ENCODE peak calls at places on chromosomes 1 and 21, in seven cellular contexts. T is upper lobe of left lung, O is keratinocyte, Q is pancreas, C is AG04450, X is brain microvascular endothelial cell, A is ovary. L is an unnamed sample.

GRCh38 chr1:8394456-8395321 is 76.8 kb downstream of the SLC45A1 start:
- DNase-seq in T (no peak), C (peak), A (no peak), O (no peak), X (peak), Q (no peak), L (peak)

GRCh38 chr1:230359992-230360391 is 66.1 kb downstream of the PGBD5 start:
- DNase-seq in T (no peak), A (no peak), X (no peak), Q (no peak), C (peak), O (peak), L (peak)

GRCh38 chr1:21885236-21886037 is 51.7 kb downstream of the HSPG2 start:
- DNase-seq in O (no peak), C (no peak), X (no peak), Q (no peak), T (no peak), A (no peak), L (no peak)

GRCh38 chr1:219155140-219155539 is 18.5 kb upstream of the LYPLAL1 start:
- DNase-seq in O (no peak), X (peak), Q (no peak), A (no peak), T (no peak), C (no peak), L (no peak)

GRCh38 chr1:58324551-58324950 is 222.0 kb downstream of the OMA1 start:
- DNase-seq in Q (no peak), A (no peak), O (no peak), C (no peak), X (no peak), T (no peak), L (no peak)

GRCh38 chr1:13733705-13734104 is 33.7 kb downstream of the PRDM2 start:
- DNase-seq in A (no peak), O (no peak), C (no peak), T (no peak), Q (no peak), X (peak), L (no peak)

GRCh38 chr1:39124282-39124681 is 80.2 kb upstream of the MACF1 start:
- DNase-seq in Q (no peak), A (no peak), X (no peak), T (no peak), O (no peak), C (no peak), L (no peak)

GRCh38 chr1:88509369-88509768 is 174.7 kb upstream of the PKN2 start:
- DNase-seq in O (no peak), T (no peak), Q (no peak), X (no peak), A (no peak), C (no peak), L (no peak)

GRCh38 chr1:171141336-171142051 is 43.6 kb upstream of the FMO2 start:
- DNase-seq in A (peak), T (no peak), O (no peak), Q (no peak), X (peak), C (peak), L (no peak)

GRCh38 chr1:12124693-12125421 is 41.9 kb upstream of the TNFRSF1B start:
- DNase-seq in A (peak), C (peak), T (no peak), O (no peak), X (peak), Q (peak), L (peak)

GRCh38 chr1:25766721-25767436 is 33.1 kb upstream of the SELENON start:
- DNase-seq in O (no peak), C (no peak), A (no peak), T (no peak), Q (peak), X (no peak), L (no peak)

GRCh38 chr1:14340244-14340800 is 258.2 kb upstream of the KAZN start:
- DNase-seq in Q (no peak), T (no peak), X (no peak), A (no peak), C (no peak), O (no peak), L (no peak)

GRCh38 chr1:205595435-205595834 is 36.4 kb downstream of the ELK4 start:
- DNase-seq in Q (no peak), A (no peak), X (no peak), O (no peak), T (no peak), C (no peak), L (no peak)

GRCh38 chr1:39376656-39377055 is 114.8 kb upstream of the BMP8A start:
- DNase-seq in X (no peak), T (no peak), C (no peak), O (no peak), A (no peak), Q (no peak), L (no peak)

GRCh38 chr1:194024659-194025058 is 838.2 kb upstream of the B3GALT2 start:
- DNase-seq in Q (no peak), T (no peak), A (no peak), C (no peak), O (no peak), X (peak), L (peak)

GRCh38 chr1:222880586-222880985 is 65.7 kb downstream of the DISP1 start:
- DNase-seq in O (no peak), T (no peak), X (peak), A (no peak), Q (no peak), C (peak), L (peak)

GRCh38 chr1:42439940-42440339 is 15.9 kb downstream of the ZMYND12 start:
- DNase-seq in X (peak), A (no peak), C (peak), Q (no peak), T (no peak), O (no peak), L (peak)

GRCh38 chr1:153624965-153625611 is 2.2 kb downstream of the S100A13 start:
- DNase-seq in T (no peak), A (peak), X (no peak), C (no peak), Q (no peak), O (no peak), L (no peak)

GRCh38 chr1:75725861-75726361 is 1.4 kb downstream of the ACADM start:
- DNase-seq in T (peak), Q (peak), C (no peak), A (peak), O (no peak), X (no peak), L (no peak)

GRCh38 chr1:116457944-116458343 is 84.9 kb downstream of the ATP1A1 start:
- DNase-seq in X (no peak), T (no peak), Q (no peak), C (no peak), O (no peak), A (no peak), L (no peak)
- H3K27ac ChIP-seq in X (no peak), T (no peak), Q (no peak), C (no peak), O (no peak), A (no peak), L (no peak)

GRCh38 chr1:186617860-186618780 is 62.1 kb downstream of the PTGS2 start:
- DNase-seq in T (no peak), O (no peak), A (no peak), X (no peak), C (no peak), Q (no peak), L (no peak)
- TF ChIP-seq CTCF in T (no peak), O (no peak), A (no peak), X (no peak), C (no peak), Q (no peak), L (no peak)

DNA sequence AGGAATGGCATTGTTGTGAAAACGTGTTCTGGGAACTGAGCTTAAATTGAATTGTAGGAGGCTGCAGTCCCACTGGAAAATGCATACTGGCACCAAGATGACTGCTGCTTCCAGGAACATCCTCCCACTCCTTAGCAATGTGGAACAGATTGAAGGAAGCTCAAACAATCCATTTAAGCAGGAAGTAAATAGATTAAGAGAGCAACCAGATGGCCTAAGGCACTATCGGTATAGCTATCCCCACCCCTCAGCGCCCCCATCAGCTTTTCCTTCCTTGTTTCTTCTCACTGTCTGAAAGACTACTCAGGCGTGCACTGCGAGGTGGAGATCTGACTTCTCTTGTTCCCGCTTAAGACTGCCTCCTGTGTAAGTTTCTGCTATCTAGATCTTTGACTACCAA is 4.0 kb upstream of the IFI16 start:
- DNase-seq in T (no peak), C (no peak), O (no peak), X (no peak), Q (no peak), A (no peak), L (no peak)
- H3K27ac ChIP-seq in T (peak), C (no peak), O (no peak), X (no peak), Q (no peak), A (no peak), L (no peak)

DNA sequence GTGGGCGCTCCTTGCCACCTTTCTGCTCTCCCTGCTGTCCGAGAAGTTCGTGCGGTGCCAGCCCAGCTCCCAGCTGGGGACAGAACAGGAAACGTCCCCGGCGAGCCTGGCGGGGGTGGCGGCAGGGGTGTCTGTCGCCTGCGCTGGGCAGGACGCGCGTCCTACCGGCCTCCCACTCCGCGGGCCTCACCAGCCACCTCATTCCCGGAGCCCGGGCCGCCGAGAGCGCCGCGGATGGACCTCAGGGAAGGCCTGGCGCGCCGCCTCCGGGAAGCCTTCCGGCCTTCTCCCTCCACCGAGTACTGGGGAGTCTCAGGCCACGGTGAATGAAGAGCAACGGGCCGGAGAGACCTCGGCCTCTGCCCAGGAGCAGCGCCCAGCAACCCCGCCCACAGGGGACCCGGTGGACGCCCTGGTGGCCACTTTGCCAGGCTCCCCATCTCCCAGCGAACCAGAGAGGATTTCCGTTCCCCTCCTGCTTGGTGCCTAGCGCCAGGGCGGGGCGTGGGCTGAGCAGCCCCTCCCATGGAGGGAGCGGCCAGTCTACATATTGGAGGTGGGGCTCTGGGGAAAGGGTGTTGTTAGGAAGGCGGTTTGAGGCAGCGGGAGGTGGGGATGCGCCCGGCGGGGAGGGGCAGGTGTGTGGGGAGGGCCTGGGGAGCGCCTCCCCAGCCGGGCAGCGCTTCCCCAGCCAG is 9.5 kb upstream of the TNFRSF14 start:
- DNase-seq in A (no peak), T (peak), X (peak), C (no peak), O (peak), Q (peak), L (peak)
- TF ChIP-seq CTCF in A (no peak), T (peak), X (peak), C (no peak), O (no peak), Q (no peak), L (no peak)

GRCh38 chr21:46091631-46092025 is 6.3 kb upstream of the COL6A2 start:
- DNase-seq in X (no peak), A (no peak), O (no peak), C (no peak), T (no peak), Q (no peak), L (no peak)
- H3K27ac ChIP-seq in X (peak), A (peak), O (no peak), C (peak), T (peak), Q (no peak), L (no peak)

GRCh38 chr1:231423648-231424047 is 1.6 kb upstream of the EGLN1 start:
- DNase-seq in Q (no peak), X (no peak), A (no peak), O (no peak), T (no peak), C (no peak), L (peak)
- TF ChIP-seq CTCF in Q (no peak), X (no peak), A (no peak), O (no peak), T (no peak), C (no peak), L (no peak)

GRCh38 chr1:45913925-45914501 is 110.6 kb downstream of the MAST2 start:
- DNase-seq in A (no peak), C (no peak), O (no peak), T (no peak), Q (no peak), X (no peak), L (no peak)
- H3K27ac ChIP-seq in A (no peak), C (peak), O (no peak), T (no peak), Q (no peak), X (peak), L (no peak)

DNA sequence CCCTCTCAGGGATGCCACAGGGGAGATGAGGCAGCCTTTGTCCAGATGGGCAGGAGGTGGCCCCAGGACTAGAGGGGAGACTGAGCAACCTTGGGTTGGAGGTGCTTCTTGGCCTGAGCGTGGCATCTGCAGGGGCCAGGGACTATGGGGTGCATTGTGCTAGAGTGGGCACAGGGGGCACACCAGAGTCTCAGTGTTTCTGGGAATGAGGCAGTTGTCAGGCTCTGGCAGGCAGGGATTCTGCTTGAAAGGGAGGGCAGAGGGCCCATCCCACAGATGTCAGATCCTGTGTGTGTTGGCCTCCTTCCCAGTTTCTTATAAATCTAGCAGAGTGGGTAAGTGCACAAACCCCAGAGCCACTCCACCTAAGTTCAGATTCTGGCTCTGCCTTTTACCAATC is 13.7 kb downstream of the LGR6 start:
- DNase-seq in O (no peak), T (no peak), C (no peak), X (peak), Q (no peak), A (no peak), L (no peak)
- TF ChIP-seq CTCF in O (no peak), T (no peak), C (peak), X (peak), Q (no peak), A (no peak), L (peak)

GRCh38 chr1:43934986-43935324 is 1.4 kb downstream of the ARTN start:
- DNase-seq in A (no peak), X (no peak), T (no peak), Q (no peak), O (no peak), C (no peak), L (no peak)
- H3K27ac ChIP-seq in A (no peak), X (no peak), T (no peak), Q (no peak), O (peak), C (no peak), L (peak)

GRCh38 chr1:208997726-208998312 is 585.7 kb upstream of the CAMK1G start:
- DNase-seq in Q (no peak), C (no peak), X (no peak), O (no peak), A (no peak), T (no peak), L (peak)
- TF ChIP-seq CTCF in Q (no peak), C (peak), X (peak), O (no peak), A (no peak), T (no peak), L (peak)